ENCODE peak calls at places on chromosomes 4 and X, in five cellular contexts. L is stomach, G is heart left ventricle, W is fibroblast of mammary gland, H is psoas muscle. Q is an unnamed sample.

GRCh38 chr4:100093091-100093866 is 97.0 kb downstream of the DDIT4L start:
- DNase-seq in H (peak), W (peak), L (peak), G (peak), Q (peak)

GRCh38 chr4:45539142-45539814 is 584.6 kb downstream of the GABRG1 start:
- DNase-seq in W (no peak), L (no peak), G (no peak), H (no peak), Q (no peak)

GRCh38 chr4:85783483-85783882 is 308.5 kb downstream of the ARHGAP24 start:
- DNase-seq in L (no peak), G (no peak), H (no peak), W (peak), Q (peak)

GRCh38 chrX:15564981-15565579 is 35.7 kb downstream of the ACE2 start:
- DNase-seq in W (peak), H (peak), L (peak), G (peak), Q (peak)

GRCh38 chr4:141643557-141643956 is 7.2 kb downstream of the IL15 start:
- DNase-seq in L (no peak), G (no peak), W (peak), H (no peak), Q (peak)

GRCh38 chrX:42519666-42520231 is 258.2 kb downstream of the PPP1R2C start:
- DNase-seq in G (no peak), L (no peak), W (peak), H (no peak), Q (peak)

GRCh38 chrX:21974011-21974385 is 33.5 kb downstream of the SMS start:
- DNase-seq in L (no peak), G (no peak), W (no peak), H (no peak), Q (no peak)

GRCh38 chrX:16827225-16827624 is 41.0 kb downstream of the TXLNG start:
- DNase-seq in H (no peak), W (peak), L (no peak), G (no peak), Q (no peak)

Q was measured in ELR.